ENCODE peak calls at places on chromosomes 2 and 18, in six cellular contexts. One of them, this sample, is unnamed.
A peak's percentile ranks its signal among the peaks of the same experiment; 100 is the strongest.

GRCh38 chr18:79631761-79632446 is 47.7 kb upstream of the CTDP1 start:
- DNase-seq in psoas muscle: no peak
- DNase-seq in CD8-positive, alpha-beta T cell: no peak
- DNase-seq in mucosa of descending colon: no peak
- DNase-seq in GM06990: no peak
- DNase-seq in cardiac fibroblast: no peak
- DNase-seq in this sample: no peak

GRCh38 chr2:20419007-20419576 is 27.8 kb upstream of the RHOB start:
- DNase-seq in psoas muscle: no peak
- DNase-seq in CD8-positive, alpha-beta T cell: no peak
- DNase-seq in mucosa of descending colon: no peak
- DNase-seq in GM06990: no peak
- DNase-seq in cardiac fibroblast: peak; percentile 69
- DNase-seq in this sample: peak; percentile 67

GRCh38 chr2:26756337-26756736 is 7.7 kb upstream of the SLC35F6 start:
- DNase-seq in psoas muscle: no peak
- DNase-seq in CD8-positive, alpha-beta T cell: no peak
- DNase-seq in mucosa of descending colon: no peak
- DNase-seq in GM06990: no peak
- DNase-seq in cardiac fibroblast: peak; percentile 41
- DNase-seq in this sample: no peak

GRCh38 chr2:70964596-70965386 is 13.6 kb upstream of the ANKRD53 start:
- DNase-seq in psoas muscle: peak; percentile 78
- DNase-seq in CD8-positive, alpha-beta T cell: peak; percentile 90
- DNase-seq in mucosa of descending colon: peak; percentile 74
- DNase-seq in GM06990: peak; percentile 60
- DNase-seq in cardiac fibroblast: peak; percentile 70
- DNase-seq in this sample: peak; percentile 68

GRCh38 chr18:25229080-25229479 is 122.9 kb downstream of the ZNF521 start:
- DNase-seq in psoas muscle: no peak
- DNase-seq in CD8-positive, alpha-beta T cell: no peak
- DNase-seq in mucosa of descending colon: no peak
- DNase-seq in GM06990: no peak
- DNase-seq in cardiac fibroblast: peak; percentile 37
- DNase-seq in this sample: peak; percentile 79

GRCh38 chr2:113699048-113699447 is 57.4 kb downstream of the SLC35F5 start:
- DNase-seq in psoas muscle: no peak
- DNase-seq in CD8-positive, alpha-beta T cell: no peak
- DNase-seq in mucosa of descending colon: no peak
- DNase-seq in GM06990: no peak
- DNase-seq in cardiac fibroblast: no peak
- DNase-seq in this sample: no peak

GRCh38 chr2:132721938-132722337 is 51.9 kb upstream of the LYPD1 start:
- DNase-seq in psoas muscle: no peak
- DNase-seq in CD8-positive, alpha-beta T cell: no peak
- DNase-seq in mucosa of descending colon: no peak
- DNase-seq in GM06990: no peak
- DNase-seq in cardiac fibroblast: no peak
- DNase-seq in this sample: no peak

GRCh38 chr2:46679761-46680160 is 200.4 kb downstream of the TMEM247 start:
- DNase-seq in psoas muscle: no peak
- DNase-seq in CD8-positive, alpha-beta T cell: no peak
- DNase-seq in mucosa of descending colon: no peak
- DNase-seq in GM06990: no peak
- DNase-seq in cardiac fibroblast: peak; percentile 71
- DNase-seq in this sample: peak; percentile 42

GRCh38 chr2:189104926-189105325 is 74.6 kb downstream of the COL5A2 start:
- DNase-seq in psoas muscle: no peak
- DNase-seq in CD8-positive, alpha-beta T cell: no peak
- DNase-seq in mucosa of descending colon: no peak
- DNase-seq in GM06990: no peak
- DNase-seq in cardiac fibroblast: peak; percentile 69
- DNase-seq in this sample: peak; percentile 56

GRCh38 chr2:175363719-175364118 is 182.2 kb upstream of the ATP5MC3 start:
- DNase-seq in psoas muscle: no peak
- DNase-seq in CD8-positive, alpha-beta T cell: no peak
- DNase-seq in mucosa of descending colon: no peak
- DNase-seq in GM06990: no peak
- DNase-seq in cardiac fibroblast: no peak
- DNase-seq in this sample: no peak

GRCh38 chr2:238225911-238226697 is 13.7 kb downstream of the HES6 start:
- DNase-seq in psoas muscle: no peak
- DNase-seq in CD8-positive, alpha-beta T cell: no peak
- DNase-seq in mucosa of descending colon: no peak
- DNase-seq in GM06990: no peak
- DNase-seq in cardiac fibroblast: no peak
- DNase-seq in this sample: peak; percentile 26

GRCh38 chr2:3217646-3218045 is 160.0 kb downstream of the EIPR1 start:
- DNase-seq in psoas muscle: no peak
- DNase-seq in CD8-positive, alpha-beta T cell: no peak
- DNase-seq in mucosa of descending colon: no peak
- DNase-seq in GM06990: no peak
- DNase-seq in cardiac fibroblast: no peak
- DNase-seq in this sample: no peak

GRCh38 chr18:25350561-25351201 is 1.3 kb downstream of the ZNF521 start:
- DNase-seq in psoas muscle: peak; percentile 66
- DNase-seq in CD8-positive, alpha-beta T cell: peak; percentile 6
- DNase-seq in mucosa of descending colon: peak; percentile 51
- DNase-seq in GM06990: peak; percentile 44
- DNase-seq in cardiac fibroblast: peak; percentile 22
- DNase-seq in this sample: peak; percentile 54

GRCh38 chr2:85591563-85591962 is 4.0 kb upstream of the RNF181 start:
- DNase-seq in psoas muscle: no peak
- DNase-seq in CD8-positive, alpha-beta T cell: no peak
- DNase-seq in mucosa of descending colon: no peak
- DNase-seq in GM06990: no peak
- DNase-seq in cardiac fibroblast: no peak
- DNase-seq in this sample: no peak

GRCh38 chr2:96265349-96265839 is 403 bp downstream of the TMEM127 start:
- DNase-seq in psoas muscle: no peak
- DNase-seq in CD8-positive, alpha-beta T cell: peak; percentile 40
- DNase-seq in mucosa of descending colon: no peak
- DNase-seq in GM06990: no peak
- DNase-seq in cardiac fibroblast: no peak
- DNase-seq in this sample: peak; percentile 36

GRCh38 chr2:96264086-96264485 is 1.7 kb downstream of the TMEM127 start:
- DNase-seq in psoas muscle: no peak
- DNase-seq in CD8-positive, alpha-beta T cell: no peak
- DNase-seq in mucosa of descending colon: no peak
- DNase-seq in GM06990: no peak
- DNase-seq in cardiac fibroblast: no peak
- DNase-seq in this sample: peak; percentile 66

GRCh38 chr2:96267159-96267971 is 1.3 kb downstream of the CIAO1 start:
- DNase-seq in psoas muscle: no peak
- DNase-seq in CD8-positive, alpha-beta T cell: peak; percentile 44
- DNase-seq in mucosa of descending colon: peak; percentile 69
- DNase-seq in GM06990: no peak
- DNase-seq in cardiac fibroblast: peak; percentile 36
- DNase-seq in this sample: no peak

GRCh38 chr2:96264656-96265348 is 995 bp downstream of the TMEM127 start:
- DNase-seq in psoas muscle: no peak
- DNase-seq in CD8-positive, alpha-beta T cell: peak; percentile 29
- DNase-seq in mucosa of descending colon: peak; percentile 74
- DNase-seq in GM06990: peak; percentile 56
- DNase-seq in cardiac fibroblast: peak; percentile 52
- DNase-seq in this sample: peak; percentile 43

GRCh38 chr2:96265840-96266569 is at the start of the genes CIAO1 and TMEM127:
- DNase-seq in psoas muscle: peak; percentile 98
- DNase-seq in CD8-positive, alpha-beta T cell: peak; percentile 97
- DNase-seq in mucosa of descending colon: peak; percentile 100
- DNase-seq in GM06990: peak; percentile 99
- DNase-seq in cardiac fibroblast: peak; percentile 98
- DNase-seq in this sample: peak; percentile 99
- TF ChIP-seq CTCF in psoas muscle: peak; percentile 14
- TF ChIP-seq CTCF in CD8-positive, alpha-beta T cell: no peak
- TF ChIP-seq CTCF in mucosa of descending colon: peak; percentile 17
- TF ChIP-seq CTCF in GM06990: peak; percentile 46
- TF ChIP-seq CTCF in cardiac fibroblast: peak; percentile 44
- TF ChIP-seq CTCF in this sample: peak; percentile 44

GRCh38 chr2:192195548-192196418 is 1.1 kb upstream of the TMEFF2 start:
- DNase-seq in psoas muscle: peak; percentile 13
- DNase-seq in CD8-positive, alpha-beta T cell: peak; percentile 4
- DNase-seq in mucosa of descending colon: peak; percentile 33
- DNase-seq in GM06990: peak; percentile 10
- DNase-seq in cardiac fibroblast: peak; percentile 43
- DNase-seq in this sample: peak; percentile 19
- H3K4me3 ChIP-seq in psoas muscle: peak overlapping the region; percentile 61
- H3K4me3 ChIP-seq in CD8-positive, alpha-beta T cell: peak overlapping the region; percentile 43
- H3K4me3 ChIP-seq in mucosa of descending colon: no peak overlapping the region
- H3K4me3 ChIP-seq in GM06990: peak overlapping the region; percentile 5
- H3K4me3 ChIP-seq in cardiac fibroblast: peak overlapping the region; percentile 61
- H3K4me3 ChIP-seq in this sample: peak overlapping the region; percentile 58

DNA sequence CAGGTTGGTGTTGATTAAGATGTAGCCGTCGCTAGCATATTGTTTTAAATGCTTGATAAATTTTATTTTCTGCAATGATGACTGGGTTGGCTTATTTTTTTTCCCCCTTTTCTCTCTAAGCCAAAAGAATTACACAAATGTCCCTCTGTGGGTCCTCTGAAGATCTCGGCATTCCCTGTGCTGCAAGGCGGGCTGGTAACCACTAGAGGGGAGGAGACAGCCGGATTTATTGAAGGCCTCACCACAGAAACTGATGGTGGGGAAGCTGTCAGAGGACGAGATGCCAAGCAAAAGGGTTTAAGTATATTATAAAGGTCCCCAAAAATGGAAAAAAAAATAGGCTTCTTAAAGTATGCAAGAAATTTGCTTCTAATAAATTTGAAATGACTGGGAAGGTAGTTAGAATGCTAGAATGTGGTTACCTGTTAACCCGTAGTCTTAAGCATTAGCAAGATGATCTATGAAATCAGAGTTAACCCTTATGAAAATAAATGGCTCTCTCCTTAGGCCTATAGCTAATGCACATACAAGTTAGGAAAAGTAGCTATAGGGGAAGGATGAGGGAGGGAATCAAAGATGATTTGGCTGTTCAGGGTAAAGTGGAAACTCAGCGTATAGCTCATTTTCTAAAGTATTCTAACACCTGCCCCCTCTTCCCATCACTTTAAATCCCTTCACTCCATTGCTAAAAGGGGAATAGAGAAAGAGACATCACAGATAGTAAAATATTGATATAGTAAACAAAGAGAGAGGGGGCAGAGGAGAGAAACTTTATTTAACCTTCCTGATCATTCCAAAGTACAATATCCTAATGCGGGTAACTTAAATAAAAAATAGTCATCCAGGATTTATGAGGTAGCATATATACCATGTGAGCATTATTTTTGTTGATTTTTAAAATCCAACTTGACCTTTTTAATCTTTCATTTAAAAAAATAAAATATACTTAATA is 894.5 kb upstream of the POU3F3 start:
- DNase-seq in psoas muscle: no peak
- DNase-seq in CD8-positive, alpha-beta T cell: no peak
- DNase-seq in mucosa of descending colon: no peak
- DNase-seq in GM06990: no peak
- DNase-seq in cardiac fibroblast: peak; percentile 10
- DNase-seq in this sample: peak; percentile 0
- TF ChIP-seq CTCF in psoas muscle: peak; percentile 27
- TF ChIP-seq CTCF in CD8-positive, alpha-beta T cell: no peak
- TF ChIP-seq CTCF in mucosa of descending colon: peak; percentile 12
- TF ChIP-seq CTCF in GM06990: peak; percentile 61
- TF ChIP-seq CTCF in cardiac fibroblast: peak; percentile 47
- TF ChIP-seq CTCF in this sample: peak; percentile 17

GRCh38 chr2:134231965-134232340 is 21.9 kb upstream of the MGAT5 start:
- DNase-seq in psoas muscle: no peak
- DNase-seq in CD8-positive, alpha-beta T cell: no peak
- DNase-seq in mucosa of descending colon: no peak
- DNase-seq in GM06990: no peak
- DNase-seq in cardiac fibroblast: peak; percentile 84
- DNase-seq in this sample: no peak
- H3K4me3 ChIP-seq in psoas muscle: no peak overlapping the region
- H3K4me3 ChIP-seq in CD8-positive, alpha-beta T cell: no peak overlapping the region
- H3K4me3 ChIP-seq in mucosa of descending colon: no peak overlapping the region
- H3K4me3 ChIP-seq in GM06990: peak overlapping the region; percentile 9
- H3K4me3 ChIP-seq in cardiac fibroblast: no peak overlapping the region
- H3K4me3 ChIP-seq in this sample: no peak overlapping the region

GRCh38 chr2:72561621-72562318 is 264.1 kb downstream of the EXOC6B start:
- DNase-seq in psoas muscle: no peak
- DNase-seq in CD8-positive, alpha-beta T cell: no peak
- DNase-seq in mucosa of descending colon: no peak
- DNase-seq in GM06990: no peak
- DNase-seq in cardiac fibroblast: peak; percentile 76
- DNase-seq in this sample: peak; percentile 34

DNA sequence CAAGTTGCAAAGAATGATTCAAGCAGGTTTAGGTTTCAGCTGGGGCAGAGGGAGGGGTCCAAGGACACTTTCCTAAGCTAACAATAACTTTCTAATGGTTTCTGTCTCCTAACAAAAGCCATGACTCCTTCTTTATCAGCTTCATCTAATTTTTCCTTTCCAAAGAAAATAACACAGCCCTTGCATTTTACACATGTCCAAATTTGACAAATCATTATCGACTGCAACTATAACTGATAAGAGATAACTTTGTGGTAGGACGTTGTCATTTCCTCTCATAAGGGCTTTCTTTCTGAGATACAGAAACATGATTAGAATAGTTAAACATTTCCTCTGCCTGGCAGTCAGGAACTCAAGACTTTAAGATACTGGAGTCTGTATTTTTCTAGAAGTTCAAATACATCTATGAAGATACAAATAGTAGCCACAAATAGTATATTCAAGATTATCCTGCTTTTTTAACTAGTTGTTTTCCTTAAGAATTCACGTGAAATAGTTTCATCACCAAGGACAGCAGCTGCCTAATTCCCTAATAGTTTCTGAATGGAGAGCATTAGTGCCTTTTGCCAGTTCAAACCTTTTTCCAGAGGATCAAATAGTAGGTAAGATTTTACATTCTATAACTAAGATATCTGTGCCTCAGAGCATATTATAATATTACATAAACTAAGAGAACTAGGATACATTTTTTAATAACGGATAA is 263.2 kb downstream of the EXOC6B start:
- DNase-seq in psoas muscle: no peak
- DNase-seq in CD8-positive, alpha-beta T cell: no peak
- DNase-seq in mucosa of descending colon: no peak
- DNase-seq in GM06990: no peak
- DNase-seq in cardiac fibroblast: peak; percentile 34
- DNase-seq in this sample: no peak
- TF ChIP-seq CTCF in psoas muscle: no peak
- TF ChIP-seq CTCF in CD8-positive, alpha-beta T cell: no peak
- TF ChIP-seq CTCF in mucosa of descending colon: no peak
- TF ChIP-seq CTCF in GM06990: no peak
- TF ChIP-seq CTCF in cardiac fibroblast: no peak
- TF ChIP-seq CTCF in this sample: no peak

This sample was measured in fibroblast of villous mesenchyme.